ENCODE peak calls at places on chromosome 11, in seven cellular contexts. One of them, this sample, is unnamed.

GRCh38 chr11:12244156-12244555 is 133.2 kb upstream of the PARVA start:
- DNase-seq in CD4-positive, CD25-positive, alpha-beta regulatory T cell: no peak
- DNase-seq in NCI-H1105 treated with DMSO at 0.1 percent for 48 hours: no peak
- DNase-seq in amniotic epithelial cell: no peak
- DNase-seq in EL: no peak
- DNase-seq in activated naive CD8-positive, alpha-beta T cell treated with anti-CD3 and anti-CD28 coated beads, Interleukin-2, amount 10 ng/mL, durations not matched to agents 7 days and 5 days: no peak
- DNase-seq in M059J: no peak
- DNase-seq in this sample: no peak

GRCh38 chr11:113664069-113664980 is 41.8 kb downstream of the TMPRSS5 start:
- DNase-seq in CD4-positive, CD25-positive, alpha-beta regulatory T cell: no peak
- DNase-seq in NCI-H1105 treated with DMSO at 0.1 percent for 48 hours: no peak
- DNase-seq in amniotic epithelial cell: peak
- DNase-seq in EL: peak
- DNase-seq in activated naive CD8-positive, alpha-beta T cell treated with anti-CD3 and anti-CD28 coated beads, Interleukin-2, amount 10 ng/mL, durations not matched to agents 7 days and 5 days: no peak
- DNase-seq in M059J: peak
- DNase-seq in this sample: no peak

GRCh38 chr11:28537822-28538221 is 429.6 kb downstream of the METTL15 start:
- DNase-seq in CD4-positive, CD25-positive, alpha-beta regulatory T cell: no peak
- DNase-seq in NCI-H1105 treated with DMSO at 0.1 percent for 48 hours: no peak
- DNase-seq in amniotic epithelial cell: peak
- DNase-seq in EL: peak
- DNase-seq in activated naive CD8-positive, alpha-beta T cell treated with anti-CD3 and anti-CD28 coated beads, Interleukin-2, amount 10 ng/mL, durations not matched to agents 7 days and 5 days: no peak
- DNase-seq in M059J: peak
- DNase-seq in this sample: no peak

GRCh38 chr11:66956689-66957290 is 1.4 kb downstream of the PC start:
- DNase-seq in CD4-positive, CD25-positive, alpha-beta regulatory T cell: peak
- DNase-seq in NCI-H1105 treated with DMSO at 0.1 percent for 48 hours: no peak
- DNase-seq in amniotic epithelial cell: peak
- DNase-seq in EL: peak
- DNase-seq in activated naive CD8-positive, alpha-beta T cell treated with anti-CD3 and anti-CD28 coated beads, Interleukin-2, amount 10 ng/mL, durations not matched to agents 7 days and 5 days: no peak
- DNase-seq in M059J: peak
- DNase-seq in this sample: peak

GRCh38 chr11:122754553-122755322 is 83.6 kb upstream of the CRTAM start:
- DNase-seq in CD4-positive, CD25-positive, alpha-beta regulatory T cell: peak
- DNase-seq in NCI-H1105 treated with DMSO at 0.1 percent for 48 hours: no peak
- DNase-seq in amniotic epithelial cell: no peak
- DNase-seq in EL: peak
- DNase-seq in activated naive CD8-positive, alpha-beta T cell treated with anti-CD3 and anti-CD28 coated beads, Interleukin-2, amount 10 ng/mL, durations not matched to agents 7 days and 5 days: no peak
- DNase-seq in M059J: peak
- DNase-seq in this sample: peak

GRCh38 chr11:94895971-94896370 is 77.4 kb downstream of the CWC15 start:
- DNase-seq in CD4-positive, CD25-positive, alpha-beta regulatory T cell: no peak
- DNase-seq in NCI-H1105 treated with DMSO at 0.1 percent for 48 hours: no peak
- DNase-seq in amniotic epithelial cell: peak
- DNase-seq in EL: peak
- DNase-seq in activated naive CD8-positive, alpha-beta T cell treated with anti-CD3 and anti-CD28 coated beads, Interleukin-2, amount 10 ng/mL, durations not matched to agents 7 days and 5 days: no peak
- DNase-seq in M059J: peak
- DNase-seq in this sample: no peak

GRCh38 chr11:33652930-33653329 is 47.7 kb downstream of the C11orf91 start:
- DNase-seq in CD4-positive, CD25-positive, alpha-beta regulatory T cell: no peak
- DNase-seq in NCI-H1105 treated with DMSO at 0.1 percent for 48 hours: no peak
- DNase-seq in amniotic epithelial cell: peak
- DNase-seq in EL: no peak
- DNase-seq in activated naive CD8-positive, alpha-beta T cell treated with anti-CD3 and anti-CD28 coated beads, Interleukin-2, amount 10 ng/mL, durations not matched to agents 7 days and 5 days: no peak
- DNase-seq in M059J: no peak
- DNase-seq in this sample: no peak

GRCh38 chr11:26944866-26945664 is 48.8 kb upstream of the FIBIN start:
- DNase-seq in CD4-positive, CD25-positive, alpha-beta regulatory T cell: no peak
- DNase-seq in NCI-H1105 treated with DMSO at 0.1 percent for 48 hours: no peak
- DNase-seq in amniotic epithelial cell: no peak
- DNase-seq in EL: peak
- DNase-seq in activated naive CD8-positive, alpha-beta T cell treated with anti-CD3 and anti-CD28 coated beads, Interleukin-2, amount 10 ng/mL, durations not matched to agents 7 days and 5 days: no peak
- DNase-seq in M059J: no peak
- DNase-seq in this sample: no peak

GRCh38 chr11:98300777-98301176 is 720.0 kb upstream of the CNTN5 start:
- DNase-seq in CD4-positive, CD25-positive, alpha-beta regulatory T cell: no peak
- DNase-seq in NCI-H1105 treated with DMSO at 0.1 percent for 48 hours: no peak
- DNase-seq in amniotic epithelial cell: no peak
- DNase-seq in EL: no peak
- DNase-seq in activated naive CD8-positive, alpha-beta T cell treated with anti-CD3 and anti-CD28 coated beads, Interleukin-2, amount 10 ng/mL, durations not matched to agents 7 days and 5 days: no peak
- DNase-seq in M059J: peak
- DNase-seq in this sample: no peak

GRCh38 chr11:75919525-75919924 is 104.5 kb downstream of the UVRAG start:
- DNase-seq in CD4-positive, CD25-positive, alpha-beta regulatory T cell: no peak
- DNase-seq in NCI-H1105 treated with DMSO at 0.1 percent for 48 hours: no peak
- DNase-seq in amniotic epithelial cell: peak
- DNase-seq in EL: no peak
- DNase-seq in activated naive CD8-positive, alpha-beta T cell treated with anti-CD3 and anti-CD28 coated beads, Interleukin-2, amount 10 ng/mL, durations not matched to agents 7 days and 5 days: no peak
- DNase-seq in M059J: no peak
- DNase-seq in this sample: no peak

GRCh38 chr11:74465291-74465708 is 2.0 kb downstream of the KCNE3 start:
- DNase-seq in CD4-positive, CD25-positive, alpha-beta regulatory T cell: no peak
- DNase-seq in NCI-H1105 treated with DMSO at 0.1 percent for 48 hours: no peak
- DNase-seq in amniotic epithelial cell: no peak
- DNase-seq in EL: no peak
- DNase-seq in activated naive CD8-positive, alpha-beta T cell treated with anti-CD3 and anti-CD28 coated beads, Interleukin-2, amount 10 ng/mL, durations not matched to agents 7 days and 5 days: no peak
- DNase-seq in M059J: no peak
- DNase-seq in this sample: no peak

GRCh38 chr11:47004595-47005033 is 68.1 kb downstream of the CSTPP1 start:
- DNase-seq in CD4-positive, CD25-positive, alpha-beta regulatory T cell: peak
- DNase-seq in NCI-H1105 treated with DMSO at 0.1 percent for 48 hours: no peak
- DNase-seq in amniotic epithelial cell: peak
- DNase-seq in EL: peak
- DNase-seq in activated naive CD8-positive, alpha-beta T cell treated with anti-CD3 and anti-CD28 coated beads, Interleukin-2, amount 10 ng/mL, durations not matched to agents 7 days and 5 days: no peak
- DNase-seq in M059J: peak
- DNase-seq in this sample: no peak

GRCh38 chr11:91819743-91820142 is 404.9 kb upstream of the FAT3 start:
- DNase-seq in CD4-positive, CD25-positive, alpha-beta regulatory T cell: no peak
- DNase-seq in NCI-H1105 treated with DMSO at 0.1 percent for 48 hours: no peak
- DNase-seq in amniotic epithelial cell: no peak
- DNase-seq in EL: no peak
- DNase-seq in activated naive CD8-positive, alpha-beta T cell treated with anti-CD3 and anti-CD28 coated beads, Interleukin-2, amount 10 ng/mL, durations not matched to agents 7 days and 5 days: no peak
- DNase-seq in M059J: no peak
- DNase-seq in this sample: no peak

GRCh38 chr11:95522871-95523270 is 266.7 kb downstream of the FAM76B start:
- DNase-seq in CD4-positive, CD25-positive, alpha-beta regulatory T cell: no peak
- DNase-seq in NCI-H1105 treated with DMSO at 0.1 percent for 48 hours: no peak
- DNase-seq in amniotic epithelial cell: no peak
- DNase-seq in EL: no peak
- DNase-seq in activated naive CD8-positive, alpha-beta T cell treated with anti-CD3 and anti-CD28 coated beads, Interleukin-2, amount 10 ng/mL, durations not matched to agents 7 days and 5 days: no peak
- DNase-seq in M059J: no peak
- DNase-seq in this sample: no peak

GRCh38 chr11:123560001-123560400 is 94.4 kb downstream of the SCN3B start:
- DNase-seq in CD4-positive, CD25-positive, alpha-beta regulatory T cell: peak
- DNase-seq in NCI-H1105 treated with DMSO at 0.1 percent for 48 hours: peak
- DNase-seq in amniotic epithelial cell: peak
- DNase-seq in EL: peak
- DNase-seq in activated naive CD8-positive, alpha-beta T cell treated with anti-CD3 and anti-CD28 coated beads, Interleukin-2, amount 10 ng/mL, durations not matched to agents 7 days and 5 days: peak
- DNase-seq in M059J: no peak
- DNase-seq in this sample: peak

GRCh38 chr11:128582496-128583366 is 4.6 kb downstream of the ETS1 start:
- DNase-seq in CD4-positive, CD25-positive, alpha-beta regulatory T cell: no peak
- DNase-seq in NCI-H1105 treated with DMSO at 0.1 percent for 48 hours: no peak
- DNase-seq in amniotic epithelial cell: peak
- DNase-seq in EL: peak
- DNase-seq in activated naive CD8-positive, alpha-beta T cell treated with anti-CD3 and anti-CD28 coated beads, Interleukin-2, amount 10 ng/mL, durations not matched to agents 7 days and 5 days: no peak
- DNase-seq in M059J: peak
- DNase-seq in this sample: no peak

GRCh38 chr11:130599073-130599654 is 150.7 kb downstream of the ADAMTS15 start:
- DNase-seq in CD4-positive, CD25-positive, alpha-beta regulatory T cell: no peak
- DNase-seq in NCI-H1105 treated with DMSO at 0.1 percent for 48 hours: peak
- DNase-seq in amniotic epithelial cell: peak
- DNase-seq in EL: no peak
- DNase-seq in activated naive CD8-positive, alpha-beta T cell treated with anti-CD3 and anti-CD28 coated beads, Interleukin-2, amount 10 ng/mL, durations not matched to agents 7 days and 5 days: no peak
- DNase-seq in M059J: peak
- DNase-seq in this sample: no peak

GRCh38 chr11:11965656-11966353 is 42.6 kb downstream of the DKK3 start:
- DNase-seq in CD4-positive, CD25-positive, alpha-beta regulatory T cell: no peak
- DNase-seq in NCI-H1105 treated with DMSO at 0.1 percent for 48 hours: no peak
- DNase-seq in amniotic epithelial cell: no peak
- DNase-seq in EL: no peak
- DNase-seq in activated naive CD8-positive, alpha-beta T cell treated with anti-CD3 and anti-CD28 coated beads, Interleukin-2, amount 10 ng/mL, durations not matched to agents 7 days and 5 days: no peak
- DNase-seq in M059J: no peak
- DNase-seq in this sample: no peak

GRCh38 chr11:31769241-31769640 is 41.9 kb downstream of the PAX6 start:
- DNase-seq in CD4-positive, CD25-positive, alpha-beta regulatory T cell: no peak
- DNase-seq in NCI-H1105 treated with DMSO at 0.1 percent for 48 hours: no peak
- DNase-seq in amniotic epithelial cell: no peak
- DNase-seq in EL: no peak
- DNase-seq in activated naive CD8-positive, alpha-beta T cell treated with anti-CD3 and anti-CD28 coated beads, Interleukin-2, amount 10 ng/mL, durations not matched to agents 7 days and 5 days: no peak
- DNase-seq in M059J: no peak
- DNase-seq in this sample: no peak

GRCh38 chr11:73012121-73012863 is 129.8 kb downstream of the FCHSD2 start:
- DNase-seq in CD4-positive, CD25-positive, alpha-beta regulatory T cell: no peak
- DNase-seq in NCI-H1105 treated with DMSO at 0.1 percent for 48 hours: no peak
- DNase-seq in amniotic epithelial cell: peak
- DNase-seq in EL: peak
- DNase-seq in activated naive CD8-positive, alpha-beta T cell treated with anti-CD3 and anti-CD28 coated beads, Interleukin-2, amount 10 ng/mL, durations not matched to agents 7 days and 5 days: no peak
- DNase-seq in M059J: no peak
- DNase-seq in this sample: no peak

GRCh38 chr11:125229916-125230315 is 65.4 kb downstream of the PKNOX2 start:
- DNase-seq in CD4-positive, CD25-positive, alpha-beta regulatory T cell: no peak
- DNase-seq in NCI-H1105 treated with DMSO at 0.1 percent for 48 hours: no peak
- DNase-seq in amniotic epithelial cell: no peak
- DNase-seq in EL: no peak
- DNase-seq in activated naive CD8-positive, alpha-beta T cell treated with anti-CD3 and anti-CD28 coated beads, Interleukin-2, amount 10 ng/mL, durations not matched to agents 7 days and 5 days: no peak
- DNase-seq in M059J: no peak
- DNase-seq in this sample: no peak

GRCh38 chr11:107591098-107591445 is at the start of gene ELMOD1:
- DNase-seq in CD4-positive, CD25-positive, alpha-beta regulatory T cell: no peak
- DNase-seq in NCI-H1105 treated with DMSO at 0.1 percent for 48 hours: peak
- DNase-seq in amniotic epithelial cell: no peak
- DNase-seq in EL: peak
- DNase-seq in activated naive CD8-positive, alpha-beta T cell treated with anti-CD3 and anti-CD28 coated beads, Interleukin-2, amount 10 ng/mL, durations not matched to agents 7 days and 5 days: peak
- DNase-seq in M059J: peak
- DNase-seq in this sample: no peak

GRCh38 chr11:119594639-119595249 is 134.3 kb downstream of the NECTIN1 start:
- DNase-seq in CD4-positive, CD25-positive, alpha-beta regulatory T cell: no peak
- DNase-seq in NCI-H1105 treated with DMSO at 0.1 percent for 48 hours: no peak
- DNase-seq in amniotic epithelial cell: peak
- DNase-seq in EL: peak
- DNase-seq in activated naive CD8-positive, alpha-beta T cell treated with anti-CD3 and anti-CD28 coated beads, Interleukin-2, amount 10 ng/mL, durations not matched to agents 7 days and 5 days: no peak
- DNase-seq in M059J: peak
- DNase-seq in this sample: no peak

GRCh38 chr11:112318193-112318592 is 57.5 kb upstream of the PLET1 start:
- DNase-seq in CD4-positive, CD25-positive, alpha-beta regulatory T cell: no peak
- DNase-seq in NCI-H1105 treated with DMSO at 0.1 percent for 48 hours: no peak
- DNase-seq in amniotic epithelial cell: peak
- DNase-seq in EL: peak
- DNase-seq in activated naive CD8-positive, alpha-beta T cell treated with anti-CD3 and anti-CD28 coated beads, Interleukin-2, amount 10 ng/mL, durations not matched to agents 7 days and 5 days: no peak
- DNase-seq in M059J: peak
- DNase-seq in this sample: no peak

GRCh38 chr11:9859491-9860305 is 195.8 kb downstream of the SWAP70 start:
- DNase-seq in CD4-positive, CD25-positive, alpha-beta regulatory T cell: no peak
- DNase-seq in NCI-H1105 treated with DMSO at 0.1 percent for 48 hours: no peak
- DNase-seq in amniotic epithelial cell: peak
- DNase-seq in EL: no peak
- DNase-seq in activated naive CD8-positive, alpha-beta T cell treated with anti-CD3 and anti-CD28 coated beads, Interleukin-2, amount 10 ng/mL, durations not matched to agents 7 days and 5 days: no peak
- DNase-seq in M059J: peak
- DNase-seq in this sample: no peak

GRCh38 chr11:10858505-10859360 is 880 bp upstream of the ZBED5 start:
- DNase-seq in CD4-positive, CD25-positive, alpha-beta regulatory T cell: peak
- DNase-seq in NCI-H1105 treated with DMSO at 0.1 percent for 48 hours: peak
- DNase-seq in amniotic epithelial cell: no peak
- DNase-seq in EL: peak
- DNase-seq in activated naive CD8-positive, alpha-beta T cell treated with anti-CD3 and anti-CD28 coated beads, Interleukin-2, amount 10 ng/mL, durations not matched to agents 7 days and 5 days: peak
- DNase-seq in M059J: peak
- DNase-seq in this sample: peak

GRCh38 chr11:119571311-119571710 is 148.3 kb upstream of the THY1 start:
- DNase-seq in CD4-positive, CD25-positive, alpha-beta regulatory T cell: no peak
- DNase-seq in NCI-H1105 treated with DMSO at 0.1 percent for 48 hours: no peak
- DNase-seq in amniotic epithelial cell: no peak
- DNase-seq in EL: no peak
- DNase-seq in activated naive CD8-positive, alpha-beta T cell treated with anti-CD3 and anti-CD28 coated beads, Interleukin-2, amount 10 ng/mL, durations not matched to agents 7 days and 5 days: no peak
- DNase-seq in M059J: no peak
- DNase-seq in this sample: no peak

GRCh38 chr11:95705485-95706124 is 84.0 kb downstream of the FAM76B start:
- DNase-seq in CD4-positive, CD25-positive, alpha-beta regulatory T cell: peak
- DNase-seq in NCI-H1105 treated with DMSO at 0.1 percent for 48 hours: peak
- DNase-seq in amniotic epithelial cell: peak
- DNase-seq in EL: peak
- DNase-seq in activated naive CD8-positive, alpha-beta T cell treated with anti-CD3 and anti-CD28 coated beads, Interleukin-2, amount 10 ng/mL, durations not matched to agents 7 days and 5 days: peak
- DNase-seq in M059J: peak
- DNase-seq in this sample: peak

GRCh38 chr11:88411265-88411664 is 73.7 kb upstream of the CTSC start:
- DNase-seq in CD4-positive, CD25-positive, alpha-beta regulatory T cell: no peak
- DNase-seq in NCI-H1105 treated with DMSO at 0.1 percent for 48 hours: no peak
- DNase-seq in amniotic epithelial cell: peak
- DNase-seq in EL: peak
- DNase-seq in activated naive CD8-positive, alpha-beta T cell treated with anti-CD3 and anti-CD28 coated beads, Interleukin-2, amount 10 ng/mL, durations not matched to agents 7 days and 5 days: no peak
- DNase-seq in M059J: peak
- DNase-seq in this sample: no peak

GRCh38 chr11:121441533-121441932 is 10.6 kb upstream of the SORL1 start:
- DNase-seq in CD4-positive, CD25-positive, alpha-beta regulatory T cell: no peak
- DNase-seq in NCI-H1105 treated with DMSO at 0.1 percent for 48 hours: no peak
- DNase-seq in amniotic epithelial cell: no peak
- DNase-seq in EL: no peak
- DNase-seq in activated naive CD8-positive, alpha-beta T cell treated with anti-CD3 and anti-CD28 coated beads, Interleukin-2, amount 10 ng/mL, durations not matched to agents 7 days and 5 days: no peak
- DNase-seq in M059J: no peak
- DNase-seq in this sample: no peak

GRCh38 chr11:16982256-16982671 is 31.9 kb downstream of the PLEKHA7 start:
- DNase-seq in CD4-positive, CD25-positive, alpha-beta regulatory T cell: no peak
- DNase-seq in NCI-H1105 treated with DMSO at 0.1 percent for 48 hours: no peak
- DNase-seq in amniotic epithelial cell: no peak
- DNase-seq in EL: no peak
- DNase-seq in activated naive CD8-positive, alpha-beta T cell treated with anti-CD3 and anti-CD28 coated beads, Interleukin-2, amount 10 ng/mL, durations not matched to agents 7 days and 5 days: no peak
- DNase-seq in M059J: peak
- DNase-seq in this sample: no peak

GRCh38 chr11:48011125-48012050 is 31.0 kb downstream of the PTPRJ start:
- DNase-seq in CD4-positive, CD25-positive, alpha-beta regulatory T cell: no peak
- DNase-seq in NCI-H1105 treated with DMSO at 0.1 percent for 48 hours: no peak
- DNase-seq in amniotic epithelial cell: no peak
- DNase-seq in EL: no peak
- DNase-seq in activated naive CD8-positive, alpha-beta T cell treated with anti-CD3 and anti-CD28 coated beads, Interleukin-2, amount 10 ng/mL, durations not matched to agents 7 days and 5 days: no peak
- DNase-seq in M059J: no peak
- DNase-seq in this sample: no peak

GRCh38 chr11:64094463-64095223 is 58.9 kb downstream of the FLRT1 start:
- DNase-seq in CD4-positive, CD25-positive, alpha-beta regulatory T cell: no peak
- DNase-seq in NCI-H1105 treated with DMSO at 0.1 percent for 48 hours: no peak
- DNase-seq in amniotic epithelial cell: peak
- DNase-seq in EL: peak
- DNase-seq in activated naive CD8-positive, alpha-beta T cell treated with anti-CD3 and anti-CD28 coated beads, Interleukin-2, amount 10 ng/mL, durations not matched to agents 7 days and 5 days: no peak
- DNase-seq in M059J: peak
- DNase-seq in this sample: no peak